ENCODE peak calls at places on chromosomes 16 and 17, in five cellular contexts. One of them, this sample, is unnamed.

GRCh38 chr17:15269690-15270089 is 4.6 kb upstream of the PMP22 start:
- DNase-seq in AG04450: no peak
- DNase-seq in ovary: no peak
- DNase-seq in testis: no peak
- DNase-seq in neuronal stem cell: no peak
- DNase-seq in this sample: no peak

GRCh38 chr17:65297384-65297783 is 160.2 kb downstream of the RGS9 start:
- DNase-seq in AG04450: no peak
- DNase-seq in ovary: no peak
- DNase-seq in testis: no peak
- DNase-seq in neuronal stem cell: no peak
- DNase-seq in this sample: no peak

GRCh38 chr16:85720319-85720637 is 30.6 kb downstream of the C16orf74 start:
- DNase-seq in AG04450: no peak
- DNase-seq in ovary: no peak
- DNase-seq in testis: no peak
- DNase-seq in neuronal stem cell: no peak
- DNase-seq in this sample: no peak

GRCh38 chr17:13561606-13562270 is 40.0 kb downstream of the HS3ST3A1 start:
- DNase-seq in AG04450: peak; percentile 78
- DNase-seq in ovary: no peak
- DNase-seq in testis: peak; percentile 67
- DNase-seq in neuronal stem cell: no peak
- DNase-seq in this sample: no peak

GRCh38 chr17:50954641-50955121 is 88.5 kb upstream of the TOB1 start:
- DNase-seq in AG04450: no peak
- DNase-seq in ovary: no peak
- DNase-seq in testis: no peak
- DNase-seq in neuronal stem cell: no peak
- DNase-seq in this sample: no peak

GRCh38 chr17:56754523-56755208 is 79.1 kb downstream of the C17orf67 start:
- DNase-seq in AG04450: no peak
- DNase-seq in ovary: no peak
- DNase-seq in testis: no peak
- DNase-seq in neuronal stem cell: no peak
- DNase-seq in this sample: peak; percentile 2

GRCh38 chr17:31147507-31148202 is 52.9 kb downstream of the NF1 start:
- DNase-seq in AG04450: no peak
- DNase-seq in ovary: no peak
- DNase-seq in testis: no peak
- DNase-seq in neuronal stem cell: no peak
- DNase-seq in this sample: no peak

GRCh38 chr16:67169642-67170167 is 633 bp upstream of the NOL3 start:
- DNase-seq in AG04450: no peak
- DNase-seq in ovary: peak; percentile 58
- DNase-seq in testis: peak; percentile 60
- DNase-seq in neuronal stem cell: no peak
- DNase-seq in this sample: no peak

GRCh38 chr17:67655478-67656148 is 62.1 kb upstream of the NOL11 start:
- DNase-seq in AG04450: no peak
- DNase-seq in ovary: no peak
- DNase-seq in testis: no peak
- DNase-seq in neuronal stem cell: no peak
- DNase-seq in this sample: no peak

GRCh38 chr17:36593651-36594316 is 2.1 kb downstream of the DHRS11 start:
- DNase-seq in AG04450: no peak
- DNase-seq in ovary: no peak
- DNase-seq in testis: no peak
- DNase-seq in neuronal stem cell: no peak
- DNase-seq in this sample: no peak

GRCh38 chr17:38942641-38943040 is 17.2 kb downstream of the LASP1NB start:
- DNase-seq in AG04450: no peak
- DNase-seq in ovary: no peak
- DNase-seq in testis: no peak
- DNase-seq in neuronal stem cell: no peak
- DNase-seq in this sample: no peak

GRCh38 chr17:19000531-19001011 is 4.0 kb downstream of the FAM83G start:
- DNase-seq in AG04450: no peak
- DNase-seq in ovary: peak; percentile 43
- DNase-seq in testis: no peak
- DNase-seq in neuronal stem cell: no peak
- DNase-seq in this sample: peak; percentile 77

GRCh38 chr17:55726440-55726839 is 3.8 kb upstream of the TMEM100 start:
- DNase-seq in AG04450: peak; percentile 80
- DNase-seq in ovary: peak; percentile 54
- DNase-seq in testis: peak; percentile 61
- DNase-seq in neuronal stem cell: no peak
- DNase-seq in this sample: peak; percentile 80

GRCh38 chr17:22506861-22507260 is 814.5 kb downstream of the KCNJ18 start:
- DNase-seq in AG04450: no peak
- DNase-seq in ovary: no peak
- DNase-seq in testis: no peak
- DNase-seq in neuronal stem cell: no peak
- DNase-seq in this sample: no peak
- H3K9me3 ChIP-seq in AG04450: peaks cover 56% of the 10 kb centered on the region
- H3K9me3 ChIP-seq in ovary: no peaks in the 10 kb centered on the region
- H3K9me3 ChIP-seq in testis: no peaks in the 10 kb centered on the region
- H3K9me3 ChIP-seq in neuronal stem cell: no peaks in the 10 kb centered on the region
- H3K9me3 ChIP-seq in this sample: no peaks in the 10 kb centered on the region

GRCh38 chr16:68235105-68235881 is 634 bp downstream of the ESRP2 start:
- DNase-seq in AG04450: no peak
- DNase-seq in ovary: peak; percentile 46
- DNase-seq in testis: no peak
- DNase-seq in neuronal stem cell: no peak
- DNase-seq in this sample: no peak
- H3K4me3 ChIP-seq in AG04450: no peak overlapping the region
- H3K4me3 ChIP-seq in ovary: peak overlapping the region; percentile 21
- H3K4me3 ChIP-seq in testis: peak overlapping the region; percentile 58
- H3K4me3 ChIP-seq in neuronal stem cell: peak overlapping the region; percentile 49
- H3K4me3 ChIP-seq in this sample: peak overlapping the region; percentile 13

GRCh38 chr17:59828478-59828760 is 64.3 kb downstream of the TUBD1 start:
- DNase-seq in AG04450: no peak
- DNase-seq in ovary: no peak
- DNase-seq in testis: no peak
- DNase-seq in neuronal stem cell: no peak
- DNase-seq in this sample: no peak
- H3K27ac ChIP-seq in AG04450: peak overlapping the region; percentile 85
- H3K27ac ChIP-seq in ovary: peak overlapping the region; percentile 44
- H3K27ac ChIP-seq in testis: no peak overlapping the region
- H3K27ac ChIP-seq in neuronal stem cell: no peak overlapping the region
- H3K27ac ChIP-seq in this sample: peak overlapping the region; percentile 76

DNA sequence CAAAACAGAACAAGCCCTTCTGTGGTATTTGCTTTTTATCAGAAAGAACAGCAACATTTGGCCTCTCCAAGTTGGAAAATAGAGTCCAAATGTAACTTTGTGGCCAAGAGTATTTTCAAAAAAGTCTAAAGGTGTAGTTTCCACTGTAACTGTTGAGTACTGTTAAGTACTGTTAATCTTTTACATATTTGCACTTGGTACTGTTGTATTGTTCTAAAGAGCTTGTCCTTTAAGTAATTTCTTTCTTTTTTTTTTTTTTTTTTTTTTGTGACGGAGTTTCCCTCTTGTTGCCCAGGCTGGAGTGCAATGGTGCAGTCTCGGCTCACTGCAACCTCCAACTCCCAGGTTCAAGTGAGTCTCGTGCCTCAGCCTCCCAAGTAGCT is 21.5 kb downstream of the LDAF1 start:
- DNase-seq in AG04450: no peak
- DNase-seq in ovary: no peak
- DNase-seq in testis: no peak
- DNase-seq in neuronal stem cell: no peak
- DNase-seq in this sample: no peak
- H3K9me3 ChIP-seq in AG04450: no peaks in the 10 kb centered on the region
- H3K9me3 ChIP-seq in ovary: no peaks in the 10 kb centered on the region
- H3K9me3 ChIP-seq in testis: no peaks in the 10 kb centered on the region
- H3K9me3 ChIP-seq in neuronal stem cell: peaks cover 24% of the 10 kb centered on the region
- H3K9me3 ChIP-seq in this sample: no peaks in the 10 kb centered on the region

GRCh38 chr16:7303677-7304200 is 28.9 kb upstream of the RBFOX1 start:
- DNase-seq in AG04450: no peak
- DNase-seq in ovary: no peak
- DNase-seq in testis: no peak
- DNase-seq in neuronal stem cell: no peak
- DNase-seq in this sample: no peak

GRCh38 chr16:7304257-7304656 is 28.4 kb upstream of the RBFOX1 start:
- DNase-seq in AG04450: no peak
- DNase-seq in ovary: no peak
- DNase-seq in testis: no peak
- DNase-seq in neuronal stem cell: no peak
- DNase-seq in this sample: no peak

GRCh38 chr16:7304932-7305331 is 27.7 kb upstream of the RBFOX1 start:
- DNase-seq in AG04450: no peak
- DNase-seq in ovary: no peak
- DNase-seq in testis: no peak
- DNase-seq in neuronal stem cell: no peak
- DNase-seq in this sample: no peak

GRCh38 chr16:7303014-7303676 is 29.5 kb upstream of the RBFOX1 start:
- DNase-seq in AG04450: no peak
- DNase-seq in ovary: no peak
- DNase-seq in testis: peak; percentile 17
- DNase-seq in neuronal stem cell: peak; percentile 49
- DNase-seq in this sample: no peak
- H3K4me3 ChIP-seq in AG04450: no peak overlapping the region
- H3K4me3 ChIP-seq in ovary: no peak overlapping the region
- H3K4me3 ChIP-seq in testis: peak overlapping the region; percentile 43
- H3K4me3 ChIP-seq in neuronal stem cell: peak overlapping the region; percentile 84
- H3K4me3 ChIP-seq in this sample: no peak overlapping the region

GRCh38 chr16:89360760-89361435 is 129.5 kb downstream of the ANKRD11 start:
- DNase-seq in AG04450: no peak
- DNase-seq in ovary: no peak
- DNase-seq in testis: no peak
- DNase-seq in neuronal stem cell: no peak
- DNase-seq in this sample: no peak
- H3K27ac ChIP-seq in AG04450: no peak overlapping the region
- H3K27ac ChIP-seq in ovary: no peak overlapping the region
- H3K27ac ChIP-seq in testis: no peak overlapping the region
- H3K27ac ChIP-seq in neuronal stem cell: no peak overlapping the region
- H3K27ac ChIP-seq in this sample: no peak overlapping the region

GRCh38 chr16:35405547-35405946 is 1946.1 kb downstream of the TP53TG3F start:
- DNase-seq in AG04450: no peak
- DNase-seq in ovary: no peak
- DNase-seq in testis: no peak
- DNase-seq in neuronal stem cell: no peak
- DNase-seq in this sample: no peak
- H3K9me3 ChIP-seq in AG04450: peaks cover 7% of the 10 kb centered on the region
- H3K9me3 ChIP-seq in ovary: no peaks in the 10 kb centered on the region
- H3K9me3 ChIP-seq in testis: no peaks in the 10 kb centered on the region
- H3K9me3 ChIP-seq in neuronal stem cell: no peaks in the 10 kb centered on the region
- H3K9me3 ChIP-seq in this sample: no peaks in the 10 kb centered on the region

GRCh38 chr17:77779711-77780539 is 178.6 kb upstream of the TNRC6C start:
- DNase-seq in AG04450: no peak
- DNase-seq in ovary: no peak
- DNase-seq in testis: peak; percentile 29
- DNase-seq in neuronal stem cell: no peak
- DNase-seq in this sample: peak; percentile 70
- H3K4me3 ChIP-seq in AG04450: no peak overlapping the region
- H3K4me3 ChIP-seq in ovary: no peak overlapping the region
- H3K4me3 ChIP-seq in testis: no peak overlapping the region
- H3K4me3 ChIP-seq in neuronal stem cell: no peak overlapping the region
- H3K4me3 ChIP-seq in this sample: no peak overlapping the region

This sample was measured in adrenal gland.